ENCODE peak calls at places on chromosome 14, in six cellular contexts. X is esophagus squamous epithelium, Q is coronary artery, W is adipocyte, Z is thoracic aorta, E is cardiac fibroblast. N is an unnamed sample.

GRCh38 chr14:75469606-75470237 is 41.9 kb downstream of the JDP2 start:
- DNase-seq in X (no peak), Q (no peak), W (no peak), Z (no peak), E (no peak), N (no peak)

GRCh38 chr14:103130965-103131364 is 7.7 kb downstream of the TNFAIP2 start:
- DNase-seq in X (no peak), Q (no peak), W (peak; percentile 29), Z (no peak), E (peak; percentile 90), N (no peak)

GRCh38 chr14:65170768-65171251 is 68.5 kb upstream of the MAX start:
- DNase-seq in X (no peak), Q (no peak), W (peak; percentile 78), Z (no peak), E (peak; percentile 87), N (no peak)

GRCh38 chr14:38211258-38211735 is 3.6 kb downstream of the SSTR1 start:
- DNase-seq in X (no peak), Q (no peak), W (no peak), Z (no peak), E (peak; percentile 7), N (no peak)

GRCh38 chr14:77306406-77307098 is 14.1 kb downstream of the POMT2 start:
- DNase-seq in X (no peak), Q (no peak), W (peak; percentile 76), Z (no peak), E (peak; percentile 19), N (no peak)

GRCh38 chr14:101113108-101113612 is 209.6 kb upstream of the RTL1 start:
- DNase-seq in X (no peak), Q (no peak), W (no peak), Z (no peak), E (no peak), N (no peak)

GRCh38 chr14:80055912-80056801 is 155.1 kb downstream of the DIO2 start:
- DNase-seq in X (no peak), Q (no peak), W (peak; percentile 87), Z (no peak), E (peak; percentile 71), N (peak; percentile 39)

GRCh38 chr14:31829256-31829923 is 247.7 kb upstream of the ARHGAP5 start:
- DNase-seq in X (no peak), Q (no peak), W (peak; percentile 64), Z (no peak), E (peak; percentile 77), N (no peak)

GRCh38 chr14:58557242-58557641 is 80.5 kb upstream of the DACT1 start:
- DNase-seq in X (no peak), Q (no peak), W (no peak), Z (no peak), E (no peak), N (no peak)

GRCh38 chr14:94562019-94562418 is 777 bp downstream of the SERPINA4 start:
- DNase-seq in X (no peak), Q (no peak), W (no peak), Z (no peak), E (no peak), N (no peak)

GRCh38 chr14:94564381-94564780 is 3.1 kb downstream of the SERPINA4 start:
- DNase-seq in X (no peak), Q (no peak), W (no peak), Z (no peak), E (no peak), N (no peak)

GRCh38 chr14:94560782-94561655 is at the start of gene SERPINA4:
- DNase-seq in X (no peak), Q (peak; percentile 57), W (no peak), Z (no peak), E (no peak), N (no peak)

GRCh38 chr14:94561656-94562010 is 391 bp downstream of the SERPINA4 start:
- DNase-seq in X (no peak), Q (no peak), W (no peak), Z (no peak), E (no peak), N (no peak)

DNA sequence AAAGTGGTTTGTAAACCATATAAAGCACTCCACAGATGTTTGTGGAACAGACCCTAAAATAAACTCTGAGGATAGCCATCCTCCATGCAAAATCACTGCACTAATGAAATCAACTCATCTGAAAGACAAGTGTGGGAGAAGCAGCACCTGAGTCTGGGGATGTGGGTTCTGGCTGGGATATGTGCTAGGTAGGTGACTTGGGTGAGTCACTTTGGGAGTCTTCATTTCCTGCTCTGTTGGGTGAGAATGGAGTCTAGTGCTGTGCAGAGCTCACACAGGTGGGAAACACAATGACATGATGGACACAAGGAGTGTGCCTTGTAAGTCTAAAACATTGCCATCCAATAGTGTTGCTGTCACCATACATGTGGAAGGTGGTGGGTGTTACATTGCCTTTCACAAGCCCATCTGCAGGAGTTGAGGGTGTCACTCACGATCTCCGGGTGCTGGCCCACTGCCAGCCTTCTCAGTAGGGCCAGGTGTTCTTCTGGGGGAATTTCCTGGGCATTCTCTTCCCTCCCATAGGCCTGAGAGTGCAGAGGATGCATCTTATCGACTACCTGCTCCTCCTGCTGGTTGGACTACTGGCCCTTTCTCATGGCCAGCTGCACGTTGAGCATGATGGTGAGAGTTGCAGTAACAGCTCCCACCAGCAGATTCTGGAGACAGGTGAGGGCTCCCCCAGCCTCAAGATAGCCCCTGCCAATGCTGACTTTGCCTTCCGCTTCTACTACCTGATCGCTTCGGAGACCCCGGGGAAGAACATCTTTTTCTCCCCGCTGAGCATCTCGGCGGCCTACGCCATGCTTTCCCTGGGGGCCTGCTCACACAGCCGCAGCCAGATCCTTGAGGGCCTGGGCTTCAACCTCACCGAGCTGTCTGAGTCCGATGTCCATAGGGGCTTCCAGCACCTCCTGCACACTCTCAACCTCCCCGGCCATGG is 2.0 kb downstream of the SERPINA4 start:
- DNase-seq in X (no peak), Q (peak; percentile 55), W (no peak), Z (no peak), E (no peak), N (no peak)
- H3K4me3 ChIP-seq in X (no peak overlapping the region), Q (no peak overlapping the region), W (no peak overlapping the region), Z (no peak overlapping the region), E (no peak overlapping the region), N (no peak overlapping the region)

GRCh38 chr14:34676516-34677211 is 37.7 kb downstream of the CFL2 start:
- DNase-seq in X (no peak), Q (no peak), W (no peak), Z (no peak), E (no peak), N (no peak)

GRCh38 chr14:34680806-34681479 is 33.5 kb downstream of the CFL2 start:
- DNase-seq in X (no peak), Q (no peak), W (no peak), Z (no peak), E (no peak), N (no peak)

GRCh38 chr14:34678306-34678705 is 36.1 kb downstream of the CFL2 start:
- DNase-seq in X (no peak), Q (no peak), W (no peak), Z (no peak), E (peak; percentile 40), N (no peak)

GRCh38 chr14:34682787-34683321 is 31.5 kb downstream of the CFL2 start:
- DNase-seq in X (no peak), Q (no peak), W (no peak), Z (no peak), E (peak; percentile 23), N (peak; percentile 8)

GRCh38 chr14:34678735-34679134 is 35.7 kb downstream of the CFL2 start:
- DNase-seq in X (no peak), Q (no peak), W (no peak), Z (no peak), E (no peak), N (no peak)
- H3K4me3 ChIP-seq in X (no peak overlapping the region), Q (no peak overlapping the region), W (no peak overlapping the region), Z (no peak overlapping the region), E (no peak overlapping the region), N (no peak overlapping the region)

DNA sequence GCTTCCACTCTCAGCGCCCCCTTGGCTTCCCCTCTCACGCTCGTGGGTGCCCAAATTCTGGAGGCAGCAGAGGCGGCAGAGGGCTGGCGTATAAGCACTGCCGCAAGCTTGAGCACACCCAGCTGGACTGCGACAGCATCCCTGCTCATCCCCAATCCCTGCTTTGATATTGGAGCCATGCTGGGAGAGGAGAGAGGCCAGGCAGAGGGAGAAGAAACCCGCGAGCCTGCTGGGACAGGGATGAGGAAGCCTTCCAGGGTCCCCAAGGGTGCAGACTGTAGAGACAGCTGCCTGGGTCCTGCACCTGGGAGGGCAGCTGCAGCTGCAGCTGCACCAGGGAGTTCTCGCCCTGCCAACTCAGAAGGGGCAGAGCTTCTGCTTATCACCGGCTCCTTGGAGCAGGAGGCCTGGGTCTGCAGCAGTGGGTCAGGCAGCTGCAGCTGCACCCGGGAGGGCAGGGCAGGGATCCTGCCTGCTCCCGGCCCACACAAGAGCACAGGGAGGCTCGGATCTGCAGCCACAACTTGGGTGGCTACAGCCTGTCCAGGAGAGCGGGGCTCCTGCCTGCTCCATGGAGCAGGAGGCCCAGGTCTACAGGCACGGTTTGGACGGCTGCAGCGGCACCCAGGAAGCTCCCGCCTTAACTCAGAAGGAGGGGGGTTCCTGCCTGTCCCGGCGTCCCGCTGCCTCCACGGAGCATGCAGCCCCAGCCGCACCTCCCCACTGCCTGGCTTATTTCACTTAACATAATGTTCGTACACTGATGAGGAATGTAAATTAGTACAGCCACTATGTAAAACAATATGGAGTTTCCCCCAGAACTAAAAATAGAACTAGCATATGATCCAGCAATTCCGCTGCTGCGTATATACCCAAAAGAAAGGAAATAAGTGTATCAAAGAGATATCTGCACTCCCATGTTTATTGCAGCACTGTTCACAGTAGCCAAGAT is 60.4 kb upstream of the SGPP1 start:
- DNase-seq in X (no peak), Q (no peak), W (no peak), Z (no peak), E (no peak), N (no peak)
- H3K4me3 ChIP-seq in X (peak overlapping the region; percentile 14), Q (peak overlapping the region; percentile 32), W (no peak overlapping the region), Z (peak overlapping the region; percentile 45), E (peak overlapping the region; percentile 24), N (no peak overlapping the region)

GRCh38 chr14:89493406-89493805 is 76.4 kb upstream of the FOXN3 start:
- DNase-seq in X (no peak), Q (no peak), W (no peak), Z (no peak), E (no peak), N (no peak)

GRCh38 chr14:89491701-89492381 is 74.8 kb upstream of the FOXN3 start:
- DNase-seq in X (no peak), Q (no peak), W (peak; percentile 65), Z (no peak), E (peak; percentile 63), N (no peak)

GRCh38 chr14:89486505-89486904 is 69.5 kb upstream of the FOXN3 start:
- DNase-seq in X (no peak), Q (no peak), W (no peak), Z (no peak), E (no peak), N (no peak)

GRCh38 chr14:89486961-89487360 is 69.9 kb upstream of the FOXN3 start:
- DNase-seq in X (no peak), Q (no peak), W (no peak), Z (no peak), E (no peak), N (no peak)

DNA sequence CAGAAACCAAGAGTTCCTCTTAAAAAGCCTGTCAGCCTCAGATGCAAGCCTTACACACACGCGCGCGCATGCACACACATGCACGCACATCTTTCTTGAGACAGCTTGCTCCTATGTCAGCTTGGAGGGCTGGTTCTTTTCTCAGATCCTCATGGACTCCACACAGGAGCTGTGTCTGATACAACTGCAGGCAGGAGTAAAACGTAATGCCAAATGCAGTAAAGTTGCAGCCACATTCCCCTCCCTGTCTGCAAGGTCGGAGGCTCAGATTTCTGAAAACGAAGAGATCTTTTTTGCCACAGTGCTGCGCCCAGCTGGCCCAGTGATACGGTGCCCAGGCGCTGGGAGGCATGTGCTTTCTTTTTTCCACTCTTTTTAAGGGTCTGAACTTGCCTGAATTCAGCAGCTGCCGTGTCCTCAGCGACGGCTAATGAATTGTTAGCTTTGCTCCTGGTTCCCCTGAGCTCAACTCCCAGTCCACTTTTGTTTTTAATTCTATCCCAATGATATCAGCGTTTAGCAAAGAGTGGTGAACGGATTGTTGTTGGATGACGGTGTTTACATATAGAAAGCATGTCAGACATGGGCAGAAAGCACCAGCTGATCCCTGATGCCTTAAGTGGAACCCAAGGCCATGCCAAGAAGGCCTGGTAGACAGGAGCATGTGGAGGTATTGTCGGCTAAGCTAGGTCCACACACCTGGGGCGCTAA is 72.9 kb upstream of the FOXN3 start:
- DNase-seq in X (no peak), Q (no peak), W (peak; percentile 45), Z (no peak), E (peak; percentile 32), N (no peak)
- H3K4me3 ChIP-seq in X (peak overlapping the region; percentile 39), Q (peak overlapping the region; percentile 15), W (peak overlapping the region; percentile 62), Z (peak overlapping the region; percentile 69), E (no peak overlapping the region), N (no peak overlapping the region)